ENCODE peak calls at places on chromosomes 4 and X, in five cellular contexts. G, P, W, R and J are unnamed samples. For H3K4me1, the result is how much of the 10 kb centered on the place peaks cover.

GRCh38 chr4:98527528-98527927 is 130.9 kb downstream of the TSPAN5 start:
- DNase-seq in G (no peak), P (no peak), W (no peak), R (no peak), J (no peak)

GRCh38 chr4:162163892-162164759 is at the start of gene FSTL5:
- DNase-seq in G (peak), P (peak), W (no peak), R (peak), J (no peak)

GRCh38 chr4:152943673-152944072 is 7.5 kb downstream of the FHDC1 start:
- DNase-seq in G (no peak), P (no peak), W (no peak), R (no peak), J (no peak)

GRCh38 chrX:25805744-25806143 is 332.4 kb upstream of the MAGEB18 start:
- DNase-seq in G (no peak), P (no peak), W (no peak), R (no peak), J (no peak)

GRCh38 chrX:38618152-38618551 is 56.8 kb downstream of the TSPAN7 start:
- DNase-seq in G (no peak), P (no peak), W (no peak), R (no peak), J (no peak)

GRCh38 chr4:188246488-188246887 is 107.2 kb downstream of the TRIML1 start:
- DNase-seq in G (peak), P (no peak), W (no peak), R (no peak), J (no peak)

GRCh38 chr4:40306203-40306602 is 28.9 kb upstream of the CHRNA9 start:
- DNase-seq in G (no peak), P (no peak), W (no peak), R (no peak), J (no peak)

GRCh38 chr4:112775801-112776200 is 138.9 kb downstream of the LARP7 start:
- DNase-seq in G (peak), P (no peak), W (no peak), R (no peak), J (no peak)

GRCh38 chr4:7108046-7108625 is 40.3 kb upstream of the GRPEL1 start:
- DNase-seq in G (no peak), P (no peak), W (no peak), R (peak), J (no peak)

GRCh38 chrX:123504047-123504446 is 228.8 kb downstream of the THOC2 start:
- DNase-seq in G (no peak), P (no peak), W (no peak), R (no peak), J (no peak)
- TF ChIP-seq REST in G (no peak), P (no peak), W (no peak), R (no peak), J (no peak)

DNA sequence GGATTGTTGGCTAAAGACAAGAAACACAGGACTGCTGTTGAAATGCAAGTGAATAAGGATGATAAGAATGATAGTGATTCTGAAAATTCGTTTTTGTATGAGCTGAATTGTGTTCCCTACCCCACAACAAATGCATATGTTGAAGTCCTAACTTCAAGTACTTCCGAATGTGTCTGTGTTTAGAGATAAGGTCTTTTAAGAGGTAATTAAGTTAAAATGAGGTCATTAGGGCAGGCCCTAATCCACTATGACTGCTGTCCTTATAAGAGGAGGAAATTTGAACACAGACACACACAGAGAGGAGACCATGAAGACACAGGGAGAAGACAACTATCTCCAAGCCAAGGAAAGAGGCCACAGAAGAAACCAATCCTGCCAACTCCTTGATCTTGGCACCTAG is 126.6 kb upstream of the ACSL4 start:
- DNase-seq in G (no peak), P (no peak), W (peak), R (no peak), J (no peak)
- H3K4me1 ChIP-seq in G (under half), P (under half), W (under half), R (under half), J (under half)

DNA sequence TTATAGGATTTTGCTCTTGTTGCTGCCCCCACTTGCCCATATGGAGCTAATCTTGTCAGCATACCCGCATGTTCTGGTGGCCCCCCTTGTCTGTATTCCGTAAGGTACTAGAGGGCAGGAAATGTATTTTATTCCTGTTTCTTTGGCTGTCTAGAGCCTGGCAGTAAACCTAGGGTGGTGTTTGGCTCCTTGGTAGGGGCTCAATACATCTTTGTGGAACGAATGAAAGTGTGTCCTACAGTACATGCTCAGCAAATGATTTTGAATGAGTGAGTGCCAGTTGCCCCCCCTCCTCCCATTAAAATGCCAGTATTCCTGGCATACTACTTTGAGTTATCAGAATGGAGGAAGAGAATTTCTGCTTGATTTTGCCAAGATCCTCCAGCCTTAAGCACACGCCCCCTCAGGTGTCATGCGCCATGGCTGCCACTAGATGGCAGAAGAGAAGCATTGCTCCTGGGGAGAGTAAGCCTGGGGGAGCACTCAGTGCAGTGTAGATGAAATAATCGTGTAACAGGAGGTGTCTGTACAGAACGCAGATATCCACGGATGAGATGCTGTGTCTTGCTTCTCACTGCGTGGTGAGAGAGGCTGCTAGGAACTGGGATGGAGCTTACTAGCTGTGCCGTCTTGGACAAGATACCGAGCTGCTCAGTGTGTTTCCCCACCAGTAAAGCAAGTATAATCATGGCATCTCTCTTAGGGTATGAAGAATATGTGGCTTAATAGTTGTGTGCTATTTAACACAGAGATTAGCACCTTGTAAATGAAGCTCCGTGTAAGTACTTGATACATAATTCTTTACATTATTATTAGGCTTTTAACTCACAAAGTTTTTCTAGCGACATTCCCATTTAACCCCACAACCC is 17.2 kb upstream of the RNF212 start:
- DNase-seq in G (peak), P (peak), W (peak), R (peak), J (peak)
- TF ChIP-seq REST in G (no peak), P (no peak), W (no peak), R (no peak), J (no peak)

GRCh38 chr4:30835044-30835443 is 114.9 kb downstream of the PCDH7 start:
- DNase-seq in G (no peak), P (no peak), W (no peak), R (no peak), J (no peak)
- H3K4me1 ChIP-seq in G (under half), P (under half), W (under half), R (under half), J (under half)

DNA sequence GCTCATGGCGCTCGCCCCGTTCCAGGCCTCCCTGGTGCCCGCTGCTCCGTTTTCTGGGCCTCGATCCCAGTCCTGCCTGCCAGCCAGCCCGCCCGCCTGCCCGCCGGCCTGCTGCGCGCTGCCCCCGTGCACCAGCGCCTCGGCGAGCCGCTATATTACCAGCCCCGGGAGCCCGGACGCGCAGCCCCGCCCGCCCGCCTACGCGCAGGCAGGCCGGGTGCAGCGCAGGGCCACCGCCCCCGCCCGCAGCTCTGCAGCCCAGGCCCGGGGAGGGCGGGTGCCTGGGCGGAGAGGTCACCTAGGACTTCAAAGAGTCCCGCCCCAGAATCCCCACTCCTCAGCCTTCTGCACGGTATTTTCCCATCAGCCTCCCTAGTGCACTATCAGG is at the start of gene MAOB:
- DNase-seq in G (peak), P (no peak), W (peak), R (peak), J (no peak)
- TF ChIP-seq REST in G (no peak), P (no peak), W (no peak), R (no peak), J (no peak)